ENCODE peak calls at places on chromosomes 7 and 10, in six cellular contexts. S is neuronal stem cell; K is activated CD4-positive, alpha-beta T cell treated with anti-CD3 and anti-CD28 coated beads for 36 hours; W is WTC11; X is naive thymus-derived CD8-positive, alpha-beta T cell; J is iPS DF 6.9. G is an unnamed sample.

GRCh38 chr7:121182902-121183301 is 145.9 kb upstream of the WNT16 start:
- DNase-seq in X (no peak), K (no peak), S (no peak), J (no peak), W (no peak), G (no peak)

GRCh38 chr10:17022898-17023297 is 106.7 kb downstream of the CUBN start:
- DNase-seq in J (no peak), W (no peak), K (no peak), S (no peak), X (no peak), G (no peak)

GRCh38 chr10:63071145-63071544 is 62.0 kb upstream of the NRBF2 start:
- DNase-seq in X (no peak), W (no peak), J (no peak), S (no peak), K (no peak), G (no peak)

GRCh38 chr7:22724861-22725260 is 2.1 kb upstream of the IL6 start:
- DNase-seq in S (no peak), X (no peak), K (no peak), W (no peak), J (no peak), G (no peak)

GRCh38 chr7:774161-775109 is 47.4 kb upstream of the PRKAR1B start:
- DNase-seq in K (peak), W (peak), J (peak), S (peak), X (peak), G (peak)

GRCh38 chr7:22488643-22489462 is 11.1 kb downstream of the STEAP1B start:
- DNase-seq in S (peak), X (peak), K (peak), W (peak), J (peak), G (peak)

GRCh38 chr10:103284170-103284569 is 7.2 kb downstream of the INA start:
- DNase-seq in K (no peak), J (no peak), S (no peak), X (no peak), W (no peak), G (no peak)

GRCh38 chr10:110408203-110408871 is 89.4 kb upstream of the DUSP5 start:
- DNase-seq in S (no peak), W (peak), X (no peak), K (no peak), J (no peak), G (peak)

G was measured in NT2/D1.